ENCODE peak calls at places on chromosomes 6 and 20, in five cellular contexts. One of them, this sample, is unnamed.

GRCh38 chr6:41182069-41183034 is 18.6 kb downstream of the TREML2 start:
- DNase-seq in pancreas: peak; percentile 22
- DNase-seq in cardiac muscle cell: peak; percentile 74
- DNase-seq in adrenal gland: peak; percentile 65
- DNase-seq in foreskin keratinocyte: peak; percentile 71
- DNase-seq in this sample: peak; percentile 70

GRCh38 chr20:17614812-17615644 is 45.2 kb downstream of the DSTN start:
- DNase-seq in pancreas: no peak
- DNase-seq in cardiac muscle cell: no peak
- DNase-seq in adrenal gland: peak; percentile 52
- DNase-seq in foreskin keratinocyte: no peak
- DNase-seq in this sample: no peak

GRCh38 chr6:51166914-51167313 is 348.2 kb downstream of the TFAP2B start:
- DNase-seq in pancreas: no peak
- DNase-seq in cardiac muscle cell: no peak
- DNase-seq in adrenal gland: no peak
- DNase-seq in foreskin keratinocyte: no peak
- DNase-seq in this sample: no peak

GRCh38 chr6:109347779-109348178 is 34.5 kb downstream of the CD164 start:
- DNase-seq in pancreas: no peak
- DNase-seq in cardiac muscle cell: no peak
- DNase-seq in adrenal gland: no peak
- DNase-seq in foreskin keratinocyte: no peak
- DNase-seq in this sample: peak; percentile 92

GRCh38 chr6:144372611-144373010 is 87.5 kb downstream of the UTRN start:
- DNase-seq in pancreas: no peak
- DNase-seq in cardiac muscle cell: no peak
- DNase-seq in adrenal gland: no peak
- DNase-seq in foreskin keratinocyte: no peak
- DNase-seq in this sample: no peak

GRCh38 chr20:22794200-22794599 is 209.8 kb upstream of the FOXA2 start:
- DNase-seq in pancreas: no peak
- DNase-seq in cardiac muscle cell: no peak
- DNase-seq in adrenal gland: no peak
- DNase-seq in foreskin keratinocyte: peak; percentile 46
- DNase-seq in this sample: no peak

GRCh38 chr6:121190122-121190521 is 144.2 kb downstream of the TBC1D32 start:
- DNase-seq in pancreas: no peak
- DNase-seq in cardiac muscle cell: no peak
- DNase-seq in adrenal gland: no peak
- DNase-seq in foreskin keratinocyte: no peak
- DNase-seq in this sample: no peak

GRCh38 chr6:64930664-64931063 is 776.4 kb downstream of the EYS start:
- DNase-seq in pancreas: no peak
- DNase-seq in cardiac muscle cell: no peak
- DNase-seq in adrenal gland: no peak
- DNase-seq in foreskin keratinocyte: no peak
- DNase-seq in this sample: no peak

GRCh38 chr6:155069543-155069942 is 74.4 kb downstream of the TIAM2 start:
- DNase-seq in pancreas: no peak
- DNase-seq in cardiac muscle cell: no peak
- DNase-seq in adrenal gland: no peak
- DNase-seq in foreskin keratinocyte: no peak
- DNase-seq in this sample: no peak

GRCh38 chr6:1596088-1596852 is 13.4 kb upstream of the FOXC1 start:
- DNase-seq in pancreas: peak; percentile 81
- DNase-seq in cardiac muscle cell: peak; percentile 67
- DNase-seq in adrenal gland: peak; percentile 85
- DNase-seq in foreskin keratinocyte: no peak
- DNase-seq in this sample: peak; percentile 55

GRCh38 chr6:16922282-16922681 is 161.0 kb upstream of the ATXN1 start:
- DNase-seq in pancreas: no peak
- DNase-seq in cardiac muscle cell: no peak
- DNase-seq in adrenal gland: no peak
- DNase-seq in foreskin keratinocyte: no peak
- DNase-seq in this sample: no peak

GRCh38 chr6:170134077-170135040 is 156.5 kb downstream of the DLL1 start:
- DNase-seq in pancreas: peak; percentile 45
- DNase-seq in cardiac muscle cell: peak; percentile 62
- DNase-seq in adrenal gland: no peak
- DNase-seq in foreskin keratinocyte: no peak
- DNase-seq in this sample: no peak

GRCh38 chr6:41667195-41667594 is 28.9 kb downstream of the MDFI start:
- DNase-seq in pancreas: no peak
- DNase-seq in cardiac muscle cell: no peak
- DNase-seq in adrenal gland: no peak
- DNase-seq in foreskin keratinocyte: no peak
- DNase-seq in this sample: no peak

GRCh38 chr20:4406627-4407026 is 315.1 kb upstream of the PRND start:
- DNase-seq in pancreas: no peak
- DNase-seq in cardiac muscle cell: peak; percentile 76
- DNase-seq in adrenal gland: no peak
- DNase-seq in foreskin keratinocyte: peak; percentile 61
- DNase-seq in this sample: no peak
- H3K4me1 ChIP-seq in pancreas: no peaks in the 10 kb centered on the region
- H3K4me1 ChIP-seq in cardiac muscle cell: no peaks in the 10 kb centered on the region
- H3K4me1 ChIP-seq in adrenal gland: no peaks in the 10 kb centered on the region
- H3K4me1 ChIP-seq in foreskin keratinocyte: no peaks in the 10 kb centered on the region
- H3K4me1 ChIP-seq in this sample: no peaks in the 10 kb centered on the region

DNA sequence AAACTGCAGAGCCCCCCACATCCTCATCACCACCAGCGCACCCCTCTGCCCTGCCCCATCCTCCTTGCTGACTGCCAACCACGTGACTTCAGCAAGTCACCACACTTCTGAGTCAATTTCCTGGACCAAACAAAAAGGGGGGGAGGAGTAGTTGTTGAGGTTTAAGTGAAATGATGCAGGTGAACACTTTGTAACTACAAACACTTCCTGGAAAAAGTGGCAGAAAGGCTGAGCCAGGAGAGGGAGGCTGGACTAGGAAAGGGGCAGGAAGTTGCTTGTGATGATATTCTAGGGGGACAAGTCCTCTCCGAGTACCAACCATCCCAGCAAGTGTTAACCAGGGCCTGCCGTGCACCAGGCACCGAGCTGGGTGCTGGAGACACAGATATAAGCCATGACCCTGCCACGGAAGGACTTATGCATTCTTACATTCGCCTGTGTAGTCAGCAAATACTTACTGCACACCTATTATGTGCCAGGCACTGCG is 67.4 kb downstream of the PREX1 start:
- DNase-seq in pancreas: no peak
- DNase-seq in cardiac muscle cell: peak; percentile 47
- DNase-seq in adrenal gland: no peak
- DNase-seq in foreskin keratinocyte: peak; percentile 31
- DNase-seq in this sample: peak; percentile 78
- H3K4me1 ChIP-seq in pancreas: no peaks in the 10 kb centered on the region
- H3K4me1 ChIP-seq in cardiac muscle cell: no peaks in the 10 kb centered on the region
- H3K4me1 ChIP-seq in adrenal gland: no peaks in the 10 kb centered on the region
- H3K4me1 ChIP-seq in foreskin keratinocyte: no peaks in the 10 kb centered on the region
- H3K4me1 ChIP-seq in this sample: no peaks in the 10 kb centered on the region

DNA sequence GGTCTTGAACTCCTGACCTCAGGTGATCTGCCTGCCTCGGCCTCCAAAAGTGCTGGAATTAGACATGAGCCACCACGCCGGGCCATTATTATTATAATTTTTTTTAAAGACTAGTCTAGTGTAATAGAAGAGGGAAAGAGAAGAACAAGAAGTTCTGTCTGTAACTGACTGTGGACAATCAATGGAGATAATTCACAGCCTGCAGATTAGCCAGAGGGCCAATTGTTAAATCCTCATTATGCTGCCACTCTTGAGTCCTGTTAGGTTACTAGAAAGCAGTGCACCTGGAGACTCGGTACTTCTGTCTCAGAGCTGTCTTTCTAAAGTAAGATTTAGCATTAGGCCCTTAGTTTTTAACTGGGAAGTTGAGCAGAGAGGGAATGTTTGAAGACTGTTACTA is 37.5 kb downstream of the CARMIL1 start:
- DNase-seq in pancreas: no peak
- DNase-seq in cardiac muscle cell: no peak
- DNase-seq in adrenal gland: no peak
- DNase-seq in foreskin keratinocyte: no peak
- DNase-seq in this sample: no peak
- H3K4me1 ChIP-seq in pancreas: no peaks in the 10 kb centered on the region
- H3K4me1 ChIP-seq in cardiac muscle cell: peaks cover 39% of the 10 kb centered on the region
- H3K4me1 ChIP-seq in adrenal gland: peaks cover 4% of the 10 kb centered on the region
- H3K4me1 ChIP-seq in foreskin keratinocyte: peaks cover 14% of the 10 kb centered on the region
- H3K4me1 ChIP-seq in this sample: peaks cover 8% of the 10 kb centered on the region

GRCh38 chr6:14828146-14828705 is 417.6 kb upstream of the JARID2 start:
- DNase-seq in pancreas: no peak
- DNase-seq in cardiac muscle cell: no peak
- DNase-seq in adrenal gland: no peak
- DNase-seq in foreskin keratinocyte: no peak
- DNase-seq in this sample: no peak
- H3K4me1 ChIP-seq in pancreas: no peaks in the 10 kb centered on the region
- H3K4me1 ChIP-seq in cardiac muscle cell: peaks cover 10% of the 10 kb centered on the region
- H3K4me1 ChIP-seq in adrenal gland: no peaks in the 10 kb centered on the region
- H3K4me1 ChIP-seq in foreskin keratinocyte: no peaks in the 10 kb centered on the region
- H3K4me1 ChIP-seq in this sample: peaks cover 4% of the 10 kb centered on the region

GRCh38 chr20:1855690-1856089 is 39.5 kb upstream of the SIRPA start:
- DNase-seq in pancreas: no peak
- DNase-seq in cardiac muscle cell: no peak
- DNase-seq in adrenal gland: no peak
- DNase-seq in foreskin keratinocyte: no peak
- DNase-seq in this sample: no peak
- H3K4me1 ChIP-seq in pancreas: no peaks in the 10 kb centered on the region
- H3K4me1 ChIP-seq in cardiac muscle cell: no peaks in the 10 kb centered on the region
- H3K4me1 ChIP-seq in adrenal gland: no peaks in the 10 kb centered on the region
- H3K4me1 ChIP-seq in foreskin keratinocyte: peaks cover 14% of the 10 kb centered on the region
- H3K4me1 ChIP-seq in this sample: peaks cover 6% of the 10 kb centered on the region

DNA sequence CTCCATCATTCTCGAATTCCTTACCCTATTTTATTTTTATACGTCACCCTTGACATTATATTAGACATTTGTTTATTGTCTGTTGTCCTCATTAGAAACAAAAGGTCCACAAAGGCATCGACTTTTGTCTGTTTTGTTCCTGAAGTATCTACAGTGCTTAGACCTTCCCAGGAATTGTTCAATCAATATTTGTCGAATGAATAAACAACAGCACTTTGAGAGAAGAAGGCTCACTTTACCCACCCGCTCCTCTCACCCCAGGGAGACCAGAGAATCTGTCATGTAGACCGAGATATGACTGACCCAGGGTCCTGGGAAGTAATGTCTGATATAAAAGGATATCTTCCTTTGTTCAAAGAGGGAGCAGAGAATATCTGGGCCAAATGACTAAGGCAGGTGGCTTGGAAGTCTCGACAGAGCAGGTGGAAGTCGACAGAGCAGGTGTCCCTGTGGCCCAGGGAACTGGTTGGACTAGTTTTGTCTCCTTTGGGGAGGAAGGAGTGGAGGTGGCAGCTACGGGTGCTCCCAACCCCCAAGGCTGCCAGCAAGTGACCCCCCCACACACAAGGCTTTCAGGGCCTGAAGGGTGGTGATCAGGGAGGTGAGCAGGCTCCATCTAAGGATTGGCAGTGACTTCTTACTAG is 14.8 kb upstream of the CHMP4B start:
- DNase-seq in pancreas: peak; percentile 81
- DNase-seq in cardiac muscle cell: no peak
- DNase-seq in adrenal gland: no peak
- DNase-seq in foreskin keratinocyte: peak; percentile 25
- DNase-seq in this sample: peak; percentile 89
- H3K4me1 ChIP-seq in pancreas: peaks cover 29% of the 10 kb centered on the region
- H3K4me1 ChIP-seq in cardiac muscle cell: peaks cover 9% of the 10 kb centered on the region
- H3K4me1 ChIP-seq in adrenal gland: no peaks in the 10 kb centered on the region
- H3K4me1 ChIP-seq in foreskin keratinocyte: no peaks in the 10 kb centered on the region
- H3K4me1 ChIP-seq in this sample: peaks cover 3% of the 10 kb centered on the region

GRCh38 chr6:125808591-125808990 is 17.8 kb downstream of the NCOA7 start:
- DNase-seq in pancreas: no peak
- DNase-seq in cardiac muscle cell: no peak
- DNase-seq in adrenal gland: no peak
- DNase-seq in foreskin keratinocyte: no peak
- DNase-seq in this sample: no peak
- H3K4me1 ChIP-seq in pancreas: peaks cover 3% of the 10 kb centered on the region
- H3K4me1 ChIP-seq in cardiac muscle cell: no peaks in the 10 kb centered on the region
- H3K4me1 ChIP-seq in adrenal gland: peaks cover 33% of the 10 kb centered on the region
- H3K4me1 ChIP-seq in foreskin keratinocyte: peaks cover 5% of the 10 kb centered on the region
- H3K4me1 ChIP-seq in this sample: peaks cover 26% of the 10 kb centered on the region

GRCh38 chr20:44496976-44497375 is 21.3 kb downstream of the TTPAL start:
- DNase-seq in pancreas: no peak
- DNase-seq in cardiac muscle cell: no peak
- DNase-seq in adrenal gland: peak; percentile 52
- DNase-seq in foreskin keratinocyte: peak; percentile 98
- DNase-seq in this sample: no peak

GRCh38 chr20:44494681-44495080 is 19.0 kb downstream of the TTPAL start:
- DNase-seq in pancreas: no peak
- DNase-seq in cardiac muscle cell: no peak
- DNase-seq in adrenal gland: peak; percentile 50
- DNase-seq in foreskin keratinocyte: no peak
- DNase-seq in this sample: no peak

GRCh38 chr20:44494266-44494665 is 18.6 kb downstream of the TTPAL start:
- DNase-seq in pancreas: no peak
- DNase-seq in cardiac muscle cell: no peak
- DNase-seq in adrenal gland: no peak
- DNase-seq in foreskin keratinocyte: peak; percentile 53
- DNase-seq in this sample: no peak

GRCh38 chr20:44495802-44496481 is 20.3 kb downstream of the TTPAL start:
- DNase-seq in pancreas: no peak
- DNase-seq in cardiac muscle cell: peak; percentile 58
- DNase-seq in adrenal gland: no peak
- DNase-seq in foreskin keratinocyte: peak; percentile 100
- DNase-seq in this sample: no peak

DNA sequence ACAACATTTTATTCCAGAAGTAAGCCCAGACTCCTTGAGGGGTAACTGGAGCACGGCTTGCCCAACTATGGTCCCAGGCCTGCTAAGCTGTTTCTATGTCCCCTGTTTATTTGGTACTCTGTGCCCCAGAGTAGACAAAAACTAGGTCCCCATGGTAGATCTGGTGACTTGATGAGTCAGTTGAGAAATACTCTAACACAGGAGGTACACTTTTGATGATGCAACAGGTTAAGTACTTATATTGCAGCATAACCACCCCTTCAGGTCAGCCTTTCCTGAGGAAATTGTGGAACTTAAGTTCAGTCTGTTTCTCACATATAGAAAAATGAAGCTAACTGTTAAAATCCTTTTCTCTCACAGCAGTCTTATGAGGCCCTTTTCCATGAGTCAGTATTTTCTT is 19.6 kb downstream of the TTPAL start:
- DNase-seq in pancreas: no peak
- DNase-seq in cardiac muscle cell: peak; percentile 73
- DNase-seq in adrenal gland: no peak
- DNase-seq in foreskin keratinocyte: peak; percentile 86
- DNase-seq in this sample: no peak
- H3K4me1 ChIP-seq in pancreas: no peaks in the 10 kb centered on the region
- H3K4me1 ChIP-seq in cardiac muscle cell: peaks cover 1% of the 10 kb centered on the region
- H3K4me1 ChIP-seq in adrenal gland: peaks cover 10% of the 10 kb centered on the region
- H3K4me1 ChIP-seq in foreskin keratinocyte: peaks cover 31% of the 10 kb centered on the region
- H3K4me1 ChIP-seq in this sample: no peaks in the 10 kb centered on the region

DNA sequence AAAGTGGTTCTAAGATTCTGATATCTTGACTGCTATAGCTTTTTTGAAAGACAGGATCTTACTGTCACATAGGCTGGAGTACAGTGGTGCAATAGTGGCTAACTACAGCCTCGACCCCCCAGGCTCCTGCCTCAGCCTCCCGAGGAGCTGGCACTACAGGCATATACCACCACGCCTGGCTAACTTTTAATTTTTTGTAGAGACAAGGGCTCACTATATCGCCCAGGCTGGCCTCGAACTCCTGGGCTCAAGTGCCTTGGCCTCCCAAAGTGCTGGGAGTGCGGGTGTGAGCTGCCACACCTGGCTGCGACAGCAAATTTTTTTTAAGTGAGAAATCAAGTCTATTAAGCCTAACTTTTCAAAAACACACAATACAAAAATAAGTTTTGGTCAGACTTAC is 106.6 kb downstream of the NOL4L start:
- DNase-seq in pancreas: no peak
- DNase-seq in cardiac muscle cell: no peak
- DNase-seq in adrenal gland: no peak
- DNase-seq in foreskin keratinocyte: no peak
- DNase-seq in this sample: no peak
- H3K4me1 ChIP-seq in pancreas: peaks cover 62% of the 10 kb centered on the region
- H3K4me1 ChIP-seq in cardiac muscle cell: peaks cover 56% of the 10 kb centered on the region
- H3K4me1 ChIP-seq in adrenal gland: peaks cover 48% of the 10 kb centered on the region
- H3K4me1 ChIP-seq in foreskin keratinocyte: peaks cover 4% of the 10 kb centered on the region
- H3K4me1 ChIP-seq in this sample: peaks cover 13% of the 10 kb centered on the region